ENCODE peak calls at places on chromosomes 7 and 10, in ten cellular contexts. I, P, S, B, F, O, J, T, K and Y are unnamed samples.

GRCh38 chr10:103145860-103146466 is 47.1 kb downstream of the NT5C2 start:
- DNase-seq in I (no peak), P (no peak), S (no peak), B (no peak), F (peak; percentile 76), O (no peak), J (peak; percentile 30), T (no peak), K (peak; percentile 87), Y (peak; percentile 75)

GRCh38 chr10:115355162-115355760 is 262.1 kb downstream of the ATRNL1 start:
- DNase-seq in I (peak; percentile 52), P (no peak), S (peak; percentile 18), B (peak; percentile 6), F (no peak), O (no peak), J (peak; percentile 84), T (peak; percentile 25), K (no peak), Y (peak; percentile 9)

GRCh38 chr7:131921016-131921415 is 364.6 kb upstream of the PODXL start:
- DNase-seq in I (no peak), P (no peak), S (no peak), B (no peak), F (no peak), O (no peak), J (no peak), T (no peak), K (no peak), Y (no peak)

GRCh38 chr10:42491001-42491592 is 147.3 kb downstream of the ZNF33B start:
- DNase-seq in I (no peak), P (no peak), S (no peak), B (no peak), F (no peak), O (no peak), J (peak; percentile 44), T (no peak), K (no peak), Y (no peak)

GRCh38 chr7:16999541-17000266 is 117.9 kb upstream of the AGR3 start:
- DNase-seq in I (peak; percentile 74), P (no peak), S (no peak), B (no peak), F (no peak), O (no peak), J (no peak), T (no peak), K (no peak), Y (no peak)

GRCh38 chr10:52541082-52541481 is 227.0 kb downstream of the DKK1 start:
- DNase-seq in I (no peak), P (no peak), S (no peak), B (no peak), F (no peak), O (no peak), J (no peak), T (no peak), K (no peak), Y (no peak)

GRCh38 chr7:66153691-66154090 is 39.0 kb downstream of the CRCP start:
- DNase-seq in I (no peak), P (no peak), S (no peak), B (no peak), F (no peak), O (no peak), J (no peak), T (no peak), K (no peak), Y (no peak)

GRCh38 chr10:68348265-68348741 is 15.6 kb upstream of the PBLD start:
- DNase-seq in I (peak; percentile 69), P (peak; percentile 48), S (peak; percentile 36), B (peak; percentile 17), F (peak; percentile 36), O (no peak), J (peak; percentile 63), T (no peak), K (no peak), Y (peak; percentile 37)

GRCh38 chr10:56003555-56003954 is 357.5 kb downstream of the ZWINT start:
- DNase-seq in I (no peak), P (no peak), S (no peak), B (no peak), F (no peak), O (no peak), J (no peak), T (no peak), K (no peak), Y (no peak)

GRCh38 chr7:158547817-158548216 is 39.8 kb downstream of the PTPRN2 start:
- DNase-seq in I (no peak), P (no peak), S (no peak), B (no peak), F (no peak), O (no peak), J (no peak), T (no peak), K (no peak), Y (no peak)

GRCh38 chr10:98077223-98077622 is 46.8 kb upstream of the CRTAC1 start:
- DNase-seq in I (no peak), P (no peak), S (no peak), B (no peak), F (no peak), O (no peak), J (no peak), T (no peak), K (no peak), Y (no peak)

GRCh38 chr10:71244638-71245419 is 32.5 kb downstream of the UNC5B start:
- DNase-seq in I (peak; percentile 95), P (no peak), S (no peak), B (no peak), F (peak; percentile 39), O (no peak), J (no peak), T (no peak), K (peak; percentile 71), Y (no peak)

GRCh38 chr7:7563269-7563668 is 3.4 kb upstream of the MIOS start:
- DNase-seq in I (no peak), P (no peak), S (no peak), B (no peak), F (no peak), O (no peak), J (no peak), T (no peak), K (no peak), Y (no peak)

GRCh38 chr10:11605807-11606408 is 5.5 kb downstream of the USP6NL start:
- DNase-seq in I (no peak), P (no peak), S (no peak), B (no peak), F (no peak), O (no peak), J (no peak), T (no peak), K (no peak), Y (no peak)

GRCh38 chr7:123715198-123715597 is 33.6 kb downstream of the WASL start:
- DNase-seq in I (no peak), P (no peak), S (no peak), B (no peak), F (no peak), O (no peak), J (peak; percentile 37), T (no peak), K (no peak), Y (no peak)

GRCh38 chr7:123244768-123245167 is 45.0 kb upstream of the SLC13A1 start:
- DNase-seq in I (no peak), P (no peak), S (no peak), B (no peak), F (no peak), O (no peak), J (no peak), T (no peak), K (no peak), Y (no peak)

GRCh38 chr10:15515207-15515606 is 144.1 kb upstream of the FAM171A1 start:
- DNase-seq in I (no peak), P (no peak), S (no peak), B (no peak), F (no peak), O (peak; percentile 5), J (no peak), T (no peak), K (no peak), Y (peak; percentile 21)

GRCh38 chr7:124031919-124032318 is 948 bp downstream of the TMEM229A start:
- DNase-seq in I (peak; percentile 25), P (no peak), S (peak; percentile 16), B (peak; percentile 8), F (no peak), O (peak; percentile 41), J (no peak), T (no peak), K (no peak), Y (no peak)

GRCh38 chr7:97499204-97499603 is 232.7 kb upstream of the TAC1 start:
- DNase-seq in I (peak; percentile 28), P (no peak), S (peak; percentile 8), B (peak; percentile 3), F (peak; percentile 26), O (no peak), J (peak; percentile 55), T (no peak), K (no peak), Y (no peak)